ENCODE peak calls at places on chromosome 10, in four cellular contexts. E, P, Q and O are unnamed samples. For H3K4me1, the result is how much of the 10 kb centered on the place peaks cover.

GRCh38 chr10:86047588-86047987 is 319.0 kb downstream of the GRID1 start:
- DNase-seq in E (no peak), Q (no peak), P (no peak), O (no peak)

GRCh38 chr10:87700031-87700796 is 40.5 kb downstream of the PAPSS2 start:
- DNase-seq in Q (no peak), P (no peak), E (no peak), O (no peak)

GRCh38 chr10:60496181-60496580 is 106.5 kb upstream of the ANK3 start:
- DNase-seq in E (no peak), P (no peak), Q (no peak), O (no peak)

GRCh38 chr10:484441-484924 is 205.0 kb downstream of the DIP2C start:
- DNase-seq in P (peak), E (peak), Q (no peak), O (no peak)

GRCh38 chr10:111439034-111439842 is 362.4 kb downstream of the ADRA2A start:
- DNase-seq in P (no peak), Q (no peak), E (no peak), O (no peak)

GRCh38 chr10:129522041-129522585 is 55.1 kb downstream of the MGMT start:
- DNase-seq in E (no peak), P (no peak), Q (no peak), O (no peak)

GRCh38 chr10:119404719-119405504 is 137.6 kb downstream of the RGS10 start:
- DNase-seq in Q (no peak), P (no peak), E (no peak), O (no peak)

GRCh38 chr10:101709359-101710063 is 14.5 kb upstream of the FBXW4 start:
- DNase-seq in Q (no peak), P (no peak), E (no peak), O (no peak)

GRCh38 chr10:91643700-91644099 is 10.8 kb upstream of the PPP1R3C start:
- DNase-seq in P (no peak), E (no peak), Q (no peak), O (no peak)

GRCh38 chr10:99920901-99921300 is 88.8 kb downstream of the DNMBP start:
- DNase-seq in P (no peak), E (no peak), Q (no peak), O (no peak)

GRCh38 chr10:99775850-99776249 is 6.6 kb upstream of the ABCC2 start:
- DNase-seq in P (no peak), E (no peak), Q (peak), O (no peak)

GRCh38 chr10:5894873-5895272 is 4.8 kb downstream of the FBH1 start:
- DNase-seq in E (no peak), P (no peak), Q (no peak), O (no peak)

GRCh38 chr10:117441812-117442443 is 66.7 kb upstream of the PDZD8 start:
- DNase-seq in E (peak), Q (no peak), P (no peak), O (no peak)

GRCh38 chr10:98513704-98514103 is 67.0 kb upstream of the HPS1 start:
- DNase-seq in Q (no peak), P (no peak), E (no peak), O (no peak)

GRCh38 chr10:59622320-59622901 is 87.2 kb downstream of the SLC16A9 start:
- DNase-seq in Q (peak), P (peak), E (no peak), O (no peak)

GRCh38 chr10:36494386-36494785 is 631.0 kb upstream of the ANKRD30A start:
- DNase-seq in Q (no peak), P (no peak), E (no peak), O (no peak)

GRCh38 chr10:101561068-101561915 is 26.8 kb downstream of the POLL start:
- DNase-seq in P (no peak), E (no peak), Q (no peak), O (peak)

GRCh38 chr10:124802313-124802675 is 675 bp downstream of the ABRAXAS2 start:
- DNase-seq in E (no peak), P (no peak), Q (no peak), O (no peak)

GRCh38 chr10:22700489-22700888 is 13.9 kb downstream of the PIP4K2A start:
- DNase-seq in Q (no peak), P (no peak), E (no peak), O (no peak)

GRCh38 chr10:26486304-26486703 is 48.2 kb downstream of the APBB1IP start:
- DNase-seq in E (no peak), Q (no peak), P (no peak), O (no peak)
- H3K4me1 ChIP-seq in E (half or more), Q (under half), P (under half), O (under half)

GRCh38 chr10:114631678-114632417 is 26.2 kb downstream of the ABLIM1 start:
- DNase-seq in Q (no peak), E (peak), P (peak), O (peak)

GRCh38 chr10:114631090-114631677 is 26.9 kb downstream of the ABLIM1 start:
- DNase-seq in E (no peak), P (no peak), Q (no peak), O (no peak)

GRCh38 chr10:114634607-114634974 is 23.5 kb downstream of the ABLIM1 start:
- DNase-seq in P (no peak), E (no peak), Q (peak), O (peak)

GRCh38 chr10:114635101-114635500 is 23.0 kb downstream of the ABLIM1 start:
- DNase-seq in P (no peak), E (no peak), Q (no peak), O (no peak)

GRCh38 chr10:114632869-114633715 is 25.0 kb downstream of the ABLIM1 start:
- DNase-seq in Q (peak), P (no peak), E (no peak), O (peak)
- TF ChIP-seq POLR2AphosphoS5 in Q (peak), P (peak), E (peak), O (peak)

GRCh38 chr10:77504196-77504869 is 133.3 kb downstream of the KCNMA1 start:
- DNase-seq in P (no peak), Q (peak), E (no peak), O (no peak)

GRCh38 chr10:77504870-77505257 is 132.7 kb downstream of the KCNMA1 start:
- DNase-seq in P (no peak), Q (peak), E (no peak), O (no peak)

GRCh38 chr10:77500754-77501151 is 136.9 kb downstream of the KCNMA1 start:
- DNase-seq in E (no peak), P (no peak), Q (no peak), O (no peak)

GRCh38 chr10:77501152-77501845 is 136.3 kb downstream of the KCNMA1 start:
- DNase-seq in P (no peak), Q (peak), E (no peak), O (peak)

GRCh38 chr10:77501846-77502251 is 135.8 kb downstream of the KCNMA1 start:
- DNase-seq in P (no peak), Q (no peak), E (no peak), O (no peak)
- TF ChIP-seq POLR2A in P (no peak), Q (no peak), E (no peak), O (no peak)

GRCh38 chr10:30019468-30019867 is 39.9 kb downstream of the JCAD start:
- DNase-seq in E (no peak), P (no peak), Q (no peak), O (no peak)

GRCh38 chr10:30018512-30018911 is 40.9 kb downstream of the JCAD start:
- DNase-seq in Q (no peak), P (no peak), E (no peak), O (no peak)

GRCh38 chr10:30014511-30014910 is 44.9 kb downstream of the JCAD start:
- DNase-seq in E (no peak), P (no peak), Q (no peak), O (no peak)

GRCh38 chr10:30017576-30017975 is 41.8 kb downstream of the JCAD start:
- DNase-seq in Q (no peak), P (no peak), E (no peak), O (no peak)

GRCh38 chr10:30013684-30014246 is 45.6 kb downstream of the JCAD start:
- DNase-seq in P (no peak), Q (no peak), E (no peak), O (peak)
- H3K4me1 ChIP-seq in P (under half), Q (under half), E (under half), O (under half)